ENCODE peak calls at places on chromosomes 4 and X, in seven cellular contexts. V, M, G, O, Y, U and X are unnamed samples.
A peak's percentile ranks its signal among the peaks of the same experiment; 100 is the strongest.

GRCh38 chrX:46444011-46444410 is 101.2 kb downstream of the ZNF674 start:
- DNase-seq in V (peak; percentile 28), M (no peak), G (no peak), O (no peak), Y (peak; percentile 84), U (peak; percentile 5), X (no peak)

GRCh38 chrX:33082371-33082770 is 129.0 kb downstream of the DMD start:
- DNase-seq in V (no peak), M (no peak), G (no peak), O (no peak), Y (no peak), U (no peak), X (no peak)

GRCh38 chrX:100687128-100687527 is 43.1 kb downstream of the SRPX2 start:
- DNase-seq in V (no peak), M (no peak), G (no peak), O (no peak), Y (no peak), U (no peak), X (no peak)

GRCh38 chr4:88939697-88940096 is 117.3 kb downstream of the FAM13A start:
- DNase-seq in V (no peak), M (no peak), G (no peak), O (no peak), Y (peak; percentile 77), U (no peak), X (no peak)

GRCh38 chr4:77336411-77337142 is 179.6 kb downstream of the CCNG2 start:
- DNase-seq in V (peak; percentile 23), M (no peak), G (no peak), O (no peak), Y (no peak), U (no peak), X (no peak)

GRCh38 chr4:20393486-20394100 is 141.9 kb downstream of the SLIT2 start:
- DNase-seq in V (no peak), M (no peak), G (no peak), O (no peak), Y (no peak), U (no peak), X (no peak)

GRCh38 chrX:116204947-116205346 is 34.4 kb downstream of the AGTR2 start:
- DNase-seq in V (peak; percentile 0), M (no peak), G (no peak), O (no peak), Y (peak; percentile 22), U (peak; percentile 56), X (no peak)

GRCh38 chr4:156475322-156475721 is 496.3 kb downstream of the PDGFC start:
- DNase-seq in V (peak; percentile 36), M (no peak), G (no peak), O (no peak), Y (peak; percentile 82), U (no peak), X (no peak)

GRCh38 chrX:56429581-56429980 is 133.8 kb upstream of the UBQLN2 start:
- DNase-seq in V (no peak), M (no peak), G (no peak), O (no peak), Y (no peak), U (no peak), X (no peak)

GRCh38 chr4:105989411-105990242 is 94.4 kb downstream of the NPNT start:
- DNase-seq in V (no peak), M (no peak), G (no peak), O (no peak), Y (no peak), U (no peak), X (no peak)

GRCh38 chr4:82779032-82779431 is 19.6 kb downstream of the SCD5 start:
- DNase-seq in V (no peak), M (no peak), G (no peak), O (no peak), Y (no peak), U (no peak), X (no peak)

DNA sequence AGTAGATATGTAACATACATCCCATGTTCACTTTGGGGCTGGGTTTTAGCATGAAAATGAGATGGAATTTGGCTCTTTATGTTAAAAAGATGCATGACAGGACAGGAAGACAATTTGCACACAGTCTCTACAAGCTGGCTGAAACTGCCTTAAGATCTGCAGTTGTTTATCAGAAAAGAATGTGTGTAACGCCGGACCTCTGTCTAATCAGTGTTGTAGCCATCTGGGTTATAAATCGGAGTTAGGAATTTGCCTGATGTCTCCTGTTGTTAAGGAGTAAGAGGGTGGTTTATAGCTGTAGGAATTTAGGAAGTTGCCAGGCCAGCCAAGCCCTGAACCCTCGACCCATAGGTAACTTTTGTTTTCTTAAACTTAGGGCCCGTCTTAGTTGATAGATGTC is 562.9 kb upstream of the FAT1 start:
- DNase-seq in V (no peak), M (no peak), G (no peak), O (no peak), Y (no peak), U (no peak), X (no peak)
- H3K27ac ChIP-seq in V (no peak overlapping the region), M (no peak overlapping the region), G (no peak overlapping the region), O (no peak overlapping the region), Y (no peak overlapping the region), U (no peak overlapping the region), X (no peak overlapping the region)

GRCh38 chr4:123976285-123976684 is 579.7 kb downstream of the SPRY1 start:
- DNase-seq in V (no peak), M (no peak), G (no peak), O (no peak), Y (peak; percentile 68), U (peak; percentile 6), X (no peak)

GRCh38 chr4:123977623-123978022 is 581.0 kb downstream of the SPRY1 start:
- DNase-seq in V (no peak), M (no peak), G (no peak), O (no peak), Y (peak; percentile 71), U (no peak), X (no peak)

GRCh38 chr4:123976875-123977274 is 580.3 kb downstream of the SPRY1 start:
- DNase-seq in V (no peak), M (no peak), G (no peak), O (no peak), Y (no peak), U (no peak), X (no peak)

GRCh38 chr4:123972031-123972430 is 575.4 kb downstream of the SPRY1 start:
- DNase-seq in V (no peak), M (no peak), G (no peak), O (no peak), Y (no peak), U (no peak), X (no peak)

DNA sequence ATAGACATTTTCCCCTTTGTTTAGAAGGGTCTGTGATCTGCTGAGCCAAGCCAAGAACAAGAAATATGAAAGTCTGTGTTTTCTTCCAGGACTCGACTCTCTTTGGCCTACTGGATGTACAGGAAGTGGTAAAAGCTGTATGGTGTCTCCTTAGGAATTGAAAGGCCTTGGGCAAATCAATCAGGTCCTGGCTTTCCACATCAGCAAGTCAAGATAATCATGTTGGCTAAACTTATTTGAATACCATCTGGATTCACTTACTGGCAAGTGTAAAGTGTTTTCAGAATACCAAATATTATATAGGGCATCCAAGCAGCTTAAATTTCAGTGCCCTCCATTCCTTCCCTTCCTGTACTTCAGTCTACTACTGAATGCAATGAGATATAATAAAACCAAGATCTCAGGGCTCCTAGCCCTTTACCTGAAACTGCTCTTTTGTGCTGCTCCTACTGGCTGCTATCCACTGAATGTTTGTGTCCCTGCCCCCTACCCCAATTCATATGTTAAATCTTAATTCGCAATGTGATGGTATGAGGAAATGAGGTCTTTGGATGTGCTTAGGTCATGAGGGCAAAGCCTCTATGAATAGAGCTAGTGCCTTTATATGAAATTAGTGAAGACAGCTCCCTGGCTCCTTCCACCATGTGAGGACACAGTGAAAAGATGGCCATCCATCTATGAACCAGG is 578.0 kb downstream of the SPRY1 start:
- DNase-seq in V (no peak), M (no peak), G (no peak), O (no peak), Y (peak; percentile 14), U (no peak), X (no peak)
- H3K27ac ChIP-seq in V (no peak overlapping the region), M (no peak overlapping the region), G (no peak overlapping the region), O (no peak overlapping the region), Y (no peak overlapping the region), U (no peak overlapping the region), X (no peak overlapping the region)

GRCh38 chrX:64291106-64291505 is 60.7 kb upstream of the ASB12 start:
- DNase-seq in V (no peak), M (no peak), G (no peak), O (no peak), Y (no peak), U (no peak), X (no peak)
- H3K27ac ChIP-seq in V (no peak overlapping the region), M (no peak overlapping the region), G (no peak overlapping the region), O (no peak overlapping the region), Y (no peak overlapping the region), U (no peak overlapping the region), X (no peak overlapping the region)

GRCh38 chr4:1614502-1614853 is 69.6 kb downstream of the FAM53A start:
- DNase-seq in V (no peak), M (no peak), G (no peak), O (no peak), Y (no peak), U (no peak), X (no peak)

GRCh38 chr4:1612278-1613098 is 71.6 kb downstream of the FAM53A start:
- DNase-seq in V (no peak), M (no peak), G (no peak), O (no peak), Y (no peak), U (no peak), X (no peak)

GRCh38 chr4:1614854-1615595 is 69.1 kb downstream of the FAM53A start:
- DNase-seq in V (peak; percentile 39), M (no peak), G (peak; percentile 17), O (no peak), Y (no peak), U (no peak), X (no peak)

GRCh38 chr4:1613099-1613495 is 71.0 kb downstream of the FAM53A start:
- DNase-seq in V (no peak), M (no peak), G (no peak), O (no peak), Y (no peak), U (no peak), X (no peak)

DNA sequence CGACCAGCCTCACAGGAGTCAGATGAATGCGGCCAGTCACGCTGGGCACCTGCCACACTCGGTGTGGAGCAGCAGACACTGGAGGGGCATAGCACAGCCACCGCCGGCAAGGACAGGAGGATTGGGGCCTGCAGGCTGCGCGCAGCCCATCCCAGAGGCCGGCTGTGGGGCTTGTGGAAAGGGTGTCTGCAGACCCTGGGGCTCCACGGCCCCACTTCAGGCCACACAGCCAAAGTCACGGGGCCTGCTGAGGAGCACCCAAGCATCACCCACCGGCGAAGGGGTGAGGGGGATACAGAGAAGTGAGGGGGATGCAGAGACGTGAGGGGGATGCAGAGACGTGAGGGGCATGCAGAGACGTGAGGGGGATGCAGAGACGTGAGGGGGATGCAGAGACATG is 70.1 kb downstream of the FAM53A start:
- DNase-seq in V (no peak), M (no peak), G (no peak), O (no peak), Y (no peak), U (no peak), X (no peak)
- H3K27ac ChIP-seq in V (no peak overlapping the region), M (no peak overlapping the region), G (no peak overlapping the region), O (no peak overlapping the region), Y (no peak overlapping the region), U (no peak overlapping the region), X (no peak overlapping the region)